ENCODE peak calls at places on chromosomes 6 and 20, in seven cellular contexts. One of them, this sample, is unnamed.

GRCh38 chr20:43511879-43512278 is 4.4 kb downstream of the L3MBTL1 start:
- DNase-seq in NCI-H460: no peak
- DNase-seq in tibial nerve: no peak
- DNase-seq in amniotic stem cell: no peak
- DNase-seq in NCI-H2081: no peak
- DNase-seq in WTC11: no peak
- DNase-seq in heart right ventricle: no peak
- DNase-seq in this sample: no peak

GRCh38 chr6:110331816-110332215 is 26.3 kb downstream of the METTL24 start:
- DNase-seq in NCI-H460: no peak
- DNase-seq in tibial nerve: no peak
- DNase-seq in amniotic stem cell: no peak
- DNase-seq in NCI-H2081: no peak
- DNase-seq in WTC11: no peak
- DNase-seq in heart right ventricle: no peak
- DNase-seq in this sample: no peak

GRCh38 chr6:111872521-111873177 is 603 bp downstream of the FYN start:
- DNase-seq in NCI-H460: no peak
- DNase-seq in tibial nerve: peak; percentile 43
- DNase-seq in amniotic stem cell: no peak
- DNase-seq in NCI-H2081: peak; percentile 56
- DNase-seq in WTC11: peak; percentile 59
- DNase-seq in heart right ventricle: peak; percentile 51
- DNase-seq in this sample: no peak

GRCh38 chr6:147200711-147201110 is 3.5 kb upstream of the STXBP5 start:
- DNase-seq in NCI-H460: no peak
- DNase-seq in tibial nerve: no peak
- DNase-seq in amniotic stem cell: no peak
- DNase-seq in NCI-H2081: no peak
- DNase-seq in WTC11: no peak
- DNase-seq in heart right ventricle: no peak
- DNase-seq in this sample: no peak

GRCh38 chr6:143397229-143398222 is 53.0 kb downstream of the ADAT2 start:
- DNase-seq in NCI-H460: no peak
- DNase-seq in tibial nerve: peak; percentile 14
- DNase-seq in amniotic stem cell: no peak
- DNase-seq in NCI-H2081: peak; percentile 15
- DNase-seq in WTC11: peak; percentile 38
- DNase-seq in heart right ventricle: no peak
- DNase-seq in this sample: no peak

GRCh38 chr20:24994470-24995368 is 2.2 kb upstream of the APMAP start:
- DNase-seq in NCI-H460: peak; percentile 81
- DNase-seq in tibial nerve: peak; percentile 93
- DNase-seq in amniotic stem cell: peak; percentile 47
- DNase-seq in NCI-H2081: peak; percentile 74
- DNase-seq in WTC11: peak; percentile 84
- DNase-seq in heart right ventricle: peak; percentile 75
- DNase-seq in this sample: peak; percentile 50

GRCh38 chr20:25071722-25072121 is 10.2 kb downstream of the VSX1 start:
- DNase-seq in NCI-H460: no peak
- DNase-seq in tibial nerve: no peak
- DNase-seq in amniotic stem cell: no peak
- DNase-seq in NCI-H2081: no peak
- DNase-seq in WTC11: peak; percentile 33
- DNase-seq in heart right ventricle: no peak
- DNase-seq in this sample: no peak

GRCh38 chr20:19074828-19075516 is 137.5 kb upstream of the SLC24A3 start:
- DNase-seq in NCI-H460: no peak
- DNase-seq in tibial nerve: no peak
- DNase-seq in amniotic stem cell: no peak
- DNase-seq in NCI-H2081: no peak
- DNase-seq in WTC11: no peak
- DNase-seq in heart right ventricle: no peak
- DNase-seq in this sample: peak; percentile 45

GRCh38 chr6:164085086-164085485 is 670.6 kb downstream of the QKI start:
- DNase-seq in NCI-H460: no peak
- DNase-seq in tibial nerve: no peak
- DNase-seq in amniotic stem cell: no peak
- DNase-seq in NCI-H2081: no peak
- DNase-seq in WTC11: no peak
- DNase-seq in heart right ventricle: peak; percentile 41
- DNase-seq in this sample: no peak

GRCh38 chr6:118639054-118639964 is 12.1 kb downstream of the CEP85L start:
- DNase-seq in NCI-H460: no peak
- DNase-seq in tibial nerve: no peak
- DNase-seq in amniotic stem cell: no peak
- DNase-seq in NCI-H2081: no peak
- DNase-seq in WTC11: no peak
- DNase-seq in heart right ventricle: no peak
- DNase-seq in this sample: no peak